ENCODE peak calls at places on chromosome 12, in ten cellular contexts. I, H, B, K, O, N, Y, C, S and P are unnamed samples.

GRCh38 chr12:22046090-22046967 is at the start of gene CMAS:
- DNase-seq in N (peak; percentile 71), S (peak; percentile 78), K (peak; percentile 79), O (peak; percentile 87), B (peak; percentile 71), H (peak; percentile 84), Y (peak; percentile 62), C (peak; percentile 87), I (peak; percentile 42), P (peak; percentile 60)

GRCh38 chr12:26252946-26253345 is 57.6 kb downstream of the SSPN start:
- DNase-seq in Y (no peak), K (no peak), I (no peak), C (no peak), N (no peak), S (no peak), B (no peak), H (no peak), O (no peak), P (no peak)

GRCh38 chr12:482061-482460 is 22.3 kb downstream of the B4GALNT3 start:
- DNase-seq in N (no peak), S (no peak), I (no peak), H (no peak), B (no peak), K (no peak), Y (no peak), C (no peak), O (no peak), P (no peak)

GRCh38 chr12:47038270-47038748 is 41.1 kb upstream of the PCED1B start:
- DNase-seq in O (no peak), B (no peak), Y (no peak), H (no peak), K (no peak), S (no peak), C (no peak), N (no peak), I (no peak), P (no peak)

GRCh38 chr12:45613306-45613705 is 116.2 kb upstream of the ARID2 start:
- DNase-seq in I (no peak), Y (no peak), O (no peak), N (no peak), H (no peak), S (no peak), K (no peak), C (no peak), B (no peak), P (no peak)

GRCh38 chr12:104480826-104481457 is 24.2 kb downstream of the CHST11 start:
- DNase-seq in I (peak; percentile 39), K (no peak), Y (no peak), S (no peak), N (no peak), H (no peak), O (no peak), B (no peak), C (peak; percentile 48), P (no peak)

GRCh38 chr12:116161588-116161987 is 115.9 kb downstream of the MED13L start:
- DNase-seq in B (no peak), C (no peak), S (no peak), Y (no peak), O (no peak), H (no peak), K (no peak), N (no peak), I (no peak), P (no peak)

GRCh38 chr12:42589465-42590323 is at the start of gene PRICKLE1:
- DNase-seq in O (peak; percentile 81), I (no peak), K (peak; percentile 53), C (peak; percentile 43), S (peak; percentile 56), Y (no peak), N (peak; percentile 28), H (peak; percentile 39), B (no peak), P (no peak)